ENCODE peak calls at places on chromosomes 12 and 14, in seven cellular contexts. K is HCT116, D is AG08395, R is NCI-H1092 treated with DMSO at 0.1 percent for 48 hours, G is aorta, Y is NCI-H1105 treated with DMSO at 0.1 percent for 48 hours, U is hippocampal formation. W is an unnamed sample.

GRCh38 chr14:53638966-53639365 is 317.7 kb downstream of the BMP4 start:
- DNase-seq in K (no peak), D (no peak), R (no peak), G (no peak), Y (no peak), U (no peak), W (no peak)

GRCh38 chr12:64826234-64826633 is 1.8 kb downstream of the TBC1D30 start:
- DNase-seq in K (no peak), D (peak; percentile 34), R (peak; percentile 59), G (peak; percentile 89), Y (peak; percentile 70), U (no peak), W (peak; percentile 86)

GRCh38 chr14:90676859-90677258 is 139.4 kb downstream of the TTC7B start:
- DNase-seq in K (no peak), D (no peak), R (no peak), G (no peak), Y (no peak), U (no peak), W (no peak)

GRCh38 chr14:65446159-65446558 is 33.6 kb downstream of the FUT8 start:
- DNase-seq in K (no peak), D (peak; percentile 41), R (peak; percentile 11), G (no peak), Y (no peak), U (no peak), W (no peak)

GRCh38 chr14:64417042-64417770 is 29.1 kb downstream of the MTHFD1 start:
- DNase-seq in K (no peak), D (peak; percentile 6), R (no peak), G (no peak), Y (no peak), U (no peak), W (no peak)

GRCh38 chr12:27291862-27292261 is 40.8 kb upstream of the BMAL2 start:
- DNase-seq in K (no peak), D (no peak), R (no peak), G (no peak), Y (no peak), U (no peak), W (no peak)

GRCh38 chr12:95118138-95118787 is 44.8 kb upstream of the NR2C1 start:
- DNase-seq in K (no peak), D (peak; percentile 82), R (no peak), G (no peak), Y (no peak), U (no peak), W (no peak)

GRCh38 chr12:21118760-21119159 is 12.2 kb upstream of the SLCO1B1 start:
- DNase-seq in K (no peak), D (no peak), R (no peak), G (no peak), Y (no peak), U (no peak), W (no peak)

GRCh38 chr12:101634724-101635123 is 40.0 kb downstream of the MYBPC1 start:
- DNase-seq in K (no peak), D (no peak), R (no peak), G (no peak), Y (no peak), U (no peak), W (no peak)

GRCh38 chr14:104776481-104776880 is 19.1 kb downstream of the AKT1 start:
- DNase-seq in K (no peak), D (no peak), R (no peak), G (no peak), Y (no peak), U (no peak), W (no peak)

GRCh38 chr12:20493924-20494323 is 125.6 kb downstream of the PDE3A start:
- DNase-seq in K (no peak), D (no peak), R (no peak), G (no peak), Y (no peak), U (no peak), W (no peak)

GRCh38 chr14:56378474-56378873 is 201.1 kb upstream of the TMEM260 start:
- DNase-seq in K (no peak), D (peak; percentile 58), R (no peak), G (no peak), Y (no peak), U (no peak), W (no peak)

GRCh38 chr12:116319316-116319715 is 41.8 kb upstream of the MED13L start:
- DNase-seq in K (no peak), D (peak; percentile 24), R (peak; percentile 34), G (no peak), Y (peak; percentile 79), U (no peak), W (no peak)

GRCh38 chr14:51209457-51209856 is 30.6 kb upstream of the TMX1 start:
- DNase-seq in K (no peak), D (no peak), R (peak; percentile 95), G (no peak), Y (peak; percentile 94), U (no peak), W (peak; percentile 78)

GRCh38 chr12:105741786-105742566 is 396.8 kb downstream of the NUAK1 start:
- DNase-seq in K (no peak), D (peak; percentile 91), R (no peak), G (no peak), Y (no peak), U (no peak), W (no peak)

GRCh38 chr14:95046711-95047681 is 110.3 kb downstream of the DICER1 start:
- DNase-seq in K (no peak), D (no peak), R (no peak), G (no peak), Y (no peak), U (no peak), W (no peak)

GRCh38 chr12:29389295-29389919 is 8.4 kb upstream of the ERGIC2 start:
- DNase-seq in K (no peak), D (no peak), R (no peak), G (no peak), Y (no peak), U (no peak), W (no peak)

GRCh38 chr12:90090929-90091651 is 382.5 kb upstream of the ATP2B1 start:
- DNase-seq in K (peak; percentile 97), D (peak; percentile 72), R (no peak), G (no peak), Y (no peak), U (no peak), W (no peak)

GRCh38 chr12:1234073-1234472 is 243.1 kb downstream of the ERC1 start:
- DNase-seq in K (no peak), D (peak; percentile 4), R (no peak), G (no peak), Y (no peak), U (no peak), W (no peak)

GRCh38 chr12:1929985-1930815 is 11.7 kb upstream of the CACNA2D4 start:
- DNase-seq in K (no peak), D (no peak), R (no peak), G (no peak), Y (no peak), U (no peak), W (no peak)

GRCh38 chr14:77965919-77966435 is 166.1 kb downstream of the ADCK1 start:
- DNase-seq in K (no peak), D (peak; percentile 33), R (peak; percentile 58), G (no peak), Y (no peak), U (peak; percentile 37), W (peak; percentile 70)

W was measured in NCI-H146.